ENCODE peak calls at places on chromosome 2, in five cellular contexts. Y, W, V, O and U are unnamed samples.

GRCh38 chr2:60533114-60534033 is 20.1 kb downstream of the BCL11A start:
- DNase-seq in Y (peak), W (no peak), V (peak), O (no peak), U (no peak)

GRCh38 chr2:165833156-165833555 is 39.1 kb upstream of the GALNT3 start:
- DNase-seq in Y (peak), W (peak), V (peak), O (no peak), U (no peak)

GRCh38 chr2:236400594-236401360 is 136.6 kb upstream of the ASB18 start:
- DNase-seq in Y (no peak), W (no peak), V (no peak), O (no peak), U (peak)

GRCh38 chr2:11919953-11920352 is 173.5 kb downstream of the LPIN1 start:
- DNase-seq in Y (no peak), W (no peak), V (no peak), O (no peak), U (no peak)

GRCh38 chr2:161351678-161352077 is 43.5 kb downstream of the PSMD14 start:
- DNase-seq in Y (no peak), W (no peak), V (no peak), O (no peak), U (no peak)

GRCh38 chr2:236241181-236242056 is 22.8 kb downstream of the ASB18 start:
- DNase-seq in Y (no peak), W (no peak), V (no peak), O (no peak), U (no peak)

GRCh38 chr2:20590704-20591515 is 60.0 kb downstream of the HS1BP3 start:
- DNase-seq in Y (no peak), W (no peak), V (no peak), O (peak), U (peak)

GRCh38 chr2:39127973-39128372 is 7.1 kb upstream of the SOS1 start:
- DNase-seq in Y (no peak), W (peak), V (no peak), O (no peak), U (no peak)

GRCh38 chr2:32135409-32135808 is 30.3 kb upstream of the SLC30A6 start:
- DNase-seq in Y (peak), W (peak), V (peak), O (no peak), U (no peak)

GRCh38 chr2:237699870-237700582 is 72.6 kb downstream of the LRRFIP1 start:
- DNase-seq in Y (no peak), W (no peak), V (no peak), O (no peak), U (no peak)

GRCh38 chr2:241816431-241817121 is 7.6 kb downstream of the NEU4 start:
- DNase-seq in Y (no peak), W (no peak), V (no peak), O (no peak), U (peak)

GRCh38 chr2:159065313-159065712 is 96.9 kb downstream of the TANC1 start:
- DNase-seq in Y (no peak), W (no peak), V (no peak), O (no peak), U (no peak)

GRCh38 chr2:38702413-38702812 is 36.5 kb downstream of the GALM start:
- DNase-seq in Y (peak), W (peak), V (peak), O (no peak), U (no peak)

GRCh38 chr2:1976725-1977416 is 232.6 kb upstream of the PXDN start:
- DNase-seq in Y (no peak), W (peak), V (peak), O (no peak), U (no peak)

GRCh38 chr2:227473019-227473461 is 1.1 kb downstream of the AGFG1 start:
- DNase-seq in Y (no peak), W (peak), V (no peak), O (no peak), U (no peak)

GRCh38 chr2:151302879-151303278 is 13.4 kb upstream of the NMI start:
- DNase-seq in Y (peak), W (peak), V (peak), O (no peak), U (no peak)

GRCh38 chr2:102037681-102038080 is 45.9 kb downstream of the IL1R2 start:
- DNase-seq in Y (peak), W (peak), V (peak), O (no peak), U (no peak)
- H3K4me3 ChIP-seq in Y (no peak), W (no peak), V (no peak), O (no peak), U (peak)

DNA sequence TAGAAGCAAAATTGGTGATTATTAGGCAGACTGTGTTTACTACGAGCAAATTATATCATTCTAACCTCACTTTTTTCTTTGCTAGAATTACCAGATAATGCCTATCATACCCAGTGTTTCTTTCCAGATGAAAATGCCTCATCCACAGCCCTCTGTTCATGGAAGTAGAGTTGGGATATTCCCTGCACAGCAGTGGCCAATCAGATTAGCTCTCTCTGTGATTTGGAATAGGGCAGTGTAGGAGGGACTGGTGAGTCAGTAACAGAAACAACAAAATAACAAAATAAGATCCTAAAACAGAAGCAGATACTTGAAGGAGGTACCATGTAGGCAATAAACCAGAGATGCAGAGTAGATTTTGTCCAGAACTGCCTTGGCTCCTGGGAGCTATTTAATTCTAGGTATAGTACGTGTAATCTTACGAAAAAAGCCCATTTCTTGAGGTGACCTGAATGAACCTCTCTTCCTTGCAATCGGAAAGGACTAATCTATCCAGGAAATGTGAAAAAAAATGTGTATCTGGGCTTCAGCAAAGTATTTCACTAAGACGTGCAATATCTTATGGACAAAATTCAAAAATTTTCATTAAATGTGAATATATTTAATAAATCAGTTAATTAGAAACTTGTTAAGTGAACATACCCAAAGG is 18.4 kb upstream of the TMEM17 start:
- DNase-seq in Y (no peak), W (peak), V (no peak), O (no peak), U (no peak)
- H3K4me3 ChIP-seq in Y (no peak), W (no peak), V (no peak), O (no peak), U (no peak)

GRCh38 chr2:101386599-101387150 is 628 bp downstream of the CREG2 start:
- DNase-seq in Y (no peak), W (no peak), V (no peak), O (no peak), U (no peak)
- H3K4me3 ChIP-seq in Y (peak), W (peak), V (peak), O (peak), U (peak)

DNA sequence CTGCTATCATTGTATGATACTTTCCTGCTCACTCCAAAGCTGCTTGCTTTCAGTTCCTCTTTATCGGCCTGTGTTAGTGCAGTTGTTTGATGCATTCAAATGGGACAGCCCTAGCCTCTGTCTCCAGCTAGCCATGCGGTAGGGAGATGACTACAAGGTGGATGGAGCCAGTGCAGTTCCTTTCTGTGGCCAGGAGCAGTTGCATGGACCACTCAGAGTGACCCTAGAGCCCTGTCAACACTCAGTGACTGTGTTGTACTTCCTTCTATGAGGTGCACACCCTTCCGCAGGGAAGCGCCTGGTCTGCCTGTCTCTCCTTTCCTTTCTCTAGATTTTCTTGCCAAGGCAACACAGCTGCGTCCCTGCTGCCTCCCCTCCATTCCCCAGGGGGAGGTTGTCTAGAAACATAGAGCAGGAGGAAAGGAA is 33.8 kb downstream of the KCNS3 start:
- DNase-seq in Y (no peak), W (no peak), V (no peak), O (no peak), U (no peak)
- H3K4me3 ChIP-seq in Y (no peak), W (no peak), V (no peak), O (no peak), U (no peak)

DNA sequence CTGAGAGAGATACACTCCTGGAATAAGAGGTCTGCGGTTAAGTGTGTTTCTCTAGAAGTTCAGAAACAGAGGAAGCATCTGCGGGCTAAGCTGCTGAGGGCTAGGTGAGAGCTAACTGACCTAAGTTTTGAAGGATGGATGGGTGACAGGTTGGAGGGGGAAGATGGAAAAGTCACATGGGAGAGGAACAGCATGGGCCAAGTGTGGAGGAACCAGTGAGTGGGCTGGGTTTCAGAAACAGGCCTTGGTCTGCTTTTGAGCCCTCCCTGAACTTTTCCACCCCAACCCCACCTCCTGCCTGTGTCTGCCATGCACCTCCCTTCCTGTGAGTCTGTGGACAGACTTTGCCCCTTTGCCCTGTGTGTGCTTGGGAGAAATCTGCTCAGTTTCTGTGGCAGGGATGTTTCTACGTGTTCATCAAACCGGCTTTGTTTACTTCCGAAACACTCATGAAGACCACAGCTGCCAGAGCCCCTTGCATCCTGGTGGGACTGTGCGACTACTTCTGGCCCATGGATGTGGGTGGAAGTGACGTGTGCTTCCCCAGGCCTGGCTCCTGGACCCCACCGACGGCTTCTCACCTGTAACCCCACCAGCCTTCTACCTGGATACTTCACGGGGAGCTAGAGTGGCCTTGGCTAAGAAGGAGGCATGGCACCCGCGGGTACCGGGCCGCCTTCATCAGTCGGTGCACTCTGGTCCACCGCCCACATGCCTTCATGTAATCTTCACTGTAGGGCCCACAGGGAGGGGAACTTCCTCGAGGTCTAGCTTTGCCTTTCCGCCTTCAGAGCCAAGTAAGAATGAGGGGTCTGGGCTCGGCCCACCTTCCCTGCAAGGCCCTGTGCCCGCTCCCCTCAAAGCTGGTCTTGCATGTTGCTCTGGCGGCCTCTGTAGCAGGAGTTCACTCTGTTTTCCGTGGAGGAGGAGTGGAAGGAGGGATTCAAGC is 1.4 kb upstream of the HPCAL1 start:
- DNase-seq in Y (no peak), W (no peak), V (no peak), O (no peak), U (no peak)
- H3K4me3 ChIP-seq in Y (no peak), W (no peak), V (no peak), O (peak), U (no peak)

GRCh38 chr2:218394298-218395089 is 5.2 kb upstream of the CTDSP1 start:
- DNase-seq in Y (no peak), W (no peak), V (no peak), O (no peak), U (peak)

GRCh38 chr2:218395090-218395444 is 4.6 kb upstream of the CTDSP1 start:
- DNase-seq in Y (no peak), W (no peak), V (no peak), O (no peak), U (no peak)

GRCh38 chr2:218395826-218396687 is 3.6 kb upstream of the CTDSP1 start:
- DNase-seq in Y (peak), W (peak), V (peak), O (peak), U (peak)

GRCh38 chr2:218396688-218397501 is 2.8 kb upstream of the CTDSP1 start:
- DNase-seq in Y (peak), W (peak), V (peak), O (peak), U (peak)

GRCh38 chr2:218395456-218395825 is 4.2 kb upstream of the CTDSP1 start:
- DNase-seq in Y (no peak), W (no peak), V (no peak), O (no peak), U (no peak)
- H3K4me3 ChIP-seq in Y (peak), W (peak), V (peak), O (peak), U (peak)

GRCh38 chr2:27715318-27716165 is 51.9 kb downstream of the SLC4A1AP start:
- DNase-seq in Y (peak), W (peak), V (peak), O (no peak), U (no peak)
- H3K4me3 ChIP-seq in Y (peak), W (peak), V (peak), O (peak), U (peak)

GRCh38 chr2:7730990-7731389 is 813.8 kb downstream of the RNF144A start:
- DNase-seq in Y (no peak), W (no peak), V (no peak), O (no peak), U (no peak)
- H3K4me3 ChIP-seq in Y (no peak), W (no peak), V (no peak), O (no peak), U (no peak)

GRCh38 chr2:54635554-54636152 is 87.8 kb upstream of the EML6 start:
- DNase-seq in Y (peak), W (peak), V (peak), O (no peak), U (no peak)

GRCh38 chr2:54634012-54634411 is 89.5 kb upstream of the EML6 start:
- DNase-seq in Y (no peak), W (no peak), V (peak), O (no peak), U (no peak)

GRCh38 chr2:54636425-54637139 is 86.9 kb upstream of the EML6 start:
- DNase-seq in Y (no peak), W (no peak), V (no peak), O (peak), U (no peak)

GRCh38 chr2:54632733-54633692 is 90.4 kb upstream of the EML6 start:
- DNase-seq in Y (peak), W (peak), V (peak), O (no peak), U (no peak)

DNA sequence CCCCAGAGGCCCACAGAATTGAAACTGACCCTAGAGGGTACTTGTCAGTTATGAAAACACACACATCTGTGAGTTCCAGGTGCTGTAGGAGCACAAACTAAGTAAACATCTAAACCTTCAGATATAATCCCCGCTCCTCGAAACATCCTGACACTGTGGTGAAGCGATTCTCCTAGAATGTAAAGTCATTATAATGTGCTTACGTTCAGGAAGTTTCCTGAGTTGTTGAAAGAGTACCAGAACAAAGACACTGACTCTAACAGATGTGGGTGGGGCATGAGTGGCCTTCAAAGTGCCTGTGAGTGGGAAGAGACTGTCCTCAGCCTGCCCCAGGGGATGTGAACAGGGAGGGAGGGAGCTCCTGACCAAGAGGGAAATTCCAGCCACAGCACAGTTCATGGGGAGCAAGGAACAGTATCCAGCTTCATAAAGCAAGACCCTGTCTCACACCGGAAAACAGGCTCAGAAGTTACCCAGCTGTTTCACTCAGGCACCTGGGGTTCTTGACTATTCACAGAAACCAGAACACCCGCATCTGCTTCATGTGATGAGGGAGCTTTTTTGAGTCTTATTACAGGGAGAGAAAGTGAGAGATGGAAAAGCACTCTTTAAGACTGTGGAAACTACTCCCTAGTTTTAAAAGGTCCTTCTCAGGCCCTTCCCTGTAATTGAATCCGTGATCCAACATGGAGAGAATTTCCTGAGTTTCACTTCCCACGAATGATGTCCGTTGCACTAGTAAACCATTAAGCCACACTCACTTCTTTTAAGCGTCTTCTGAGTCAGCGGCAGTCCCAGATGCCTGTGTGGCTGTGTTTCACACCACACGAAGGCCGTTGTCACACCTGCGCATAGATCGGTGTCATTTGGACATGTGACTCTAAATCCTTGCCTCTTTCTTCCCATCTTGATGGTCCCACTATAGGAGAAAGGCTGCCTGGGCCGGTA is 88.6 kb upstream of the EML6 start:
- DNase-seq in Y (peak), W (peak), V (peak), O (no peak), U (no peak)
- H3K4me3 ChIP-seq in Y (no peak), W (peak), V (no peak), O (no peak), U (peak)